ENCODE peak calls at places on chromosomes 3 and 15, in four cellular contexts. W is A549, R is HepG2, V is K562. F is an unnamed sample.

GRCh38 chr15:41790756-41791546 is 16.7 kb downstream of the MAPKBP1 start:
- DNase-seq in W (no peak), R (peak; percentile 28), V (no peak), F (no peak)

GRCh38 chr15:66108483-66109270 is 144.9 kb downstream of the MEGF11 start:
- DNase-seq in W (no peak), R (no peak), V (no peak), F (no peak)

GRCh38 chr15:89122532-89123525 is 34.6 kb downstream of the ABHD2 start:
- DNase-seq in W (no peak), R (no peak), V (no peak), F (no peak)

GRCh38 chr3:25856902-25857518 is 67.1 kb downstream of the OXSM start:
- DNase-seq in W (peak; percentile 32), R (peak; percentile 23), V (peak; percentile 55), F (no peak)

GRCh38 chr3:8757551-8758518 is 11.6 kb downstream of the OXTR start:
- DNase-seq in W (no peak), R (no peak), V (no peak), F (no peak)

GRCh38 chr15:28131400-28131799 is 32.3 kb upstream of the OCA2 start:
- DNase-seq in W (no peak), R (no peak), V (no peak), F (no peak)

GRCh38 chr3:105526349-105527111 is 159.8 kb downstream of the ALCAM start:
- DNase-seq in W (no peak), R (no peak), V (no peak), F (no peak)

GRCh38 chr3:183774631-183775030 is 50.7 kb downstream of the MAP6D1 start:
- DNase-seq in W (no peak), R (no peak), V (no peak), F (no peak)

GRCh38 chr3:14157951-14158350 is 20.4 kb downstream of the XPC start:
- DNase-seq in W (no peak), R (no peak), V (no peak), F (no peak)

GRCh38 chr3:127044996-127045395 is 62.1 kb downstream of the PLXNA1 start:
- DNase-seq in W (peak; percentile 19), R (no peak), V (peak; percentile 72), F (no peak)

GRCh38 chr3:7657214-7658112 is 796.5 kb downstream of the GRM7 start:
- DNase-seq in W (no peak), R (no peak), V (no peak), F (no peak)

GRCh38 chr3:32794487-32795308 is 23.1 kb upstream of the TRIM71 start:
- DNase-seq in W (no peak), R (peak; percentile 97), V (no peak), F (no peak)

GRCh38 chr15:99857836-99858235 is 124.6 kb upstream of the LYSMD4 start:
- DNase-seq in W (no peak), R (no peak), V (no peak), F (no peak)
- TF ChIP-seq CHD4 in W (no peak), R (no peak), V (no peak), F (no peak)

DNA sequence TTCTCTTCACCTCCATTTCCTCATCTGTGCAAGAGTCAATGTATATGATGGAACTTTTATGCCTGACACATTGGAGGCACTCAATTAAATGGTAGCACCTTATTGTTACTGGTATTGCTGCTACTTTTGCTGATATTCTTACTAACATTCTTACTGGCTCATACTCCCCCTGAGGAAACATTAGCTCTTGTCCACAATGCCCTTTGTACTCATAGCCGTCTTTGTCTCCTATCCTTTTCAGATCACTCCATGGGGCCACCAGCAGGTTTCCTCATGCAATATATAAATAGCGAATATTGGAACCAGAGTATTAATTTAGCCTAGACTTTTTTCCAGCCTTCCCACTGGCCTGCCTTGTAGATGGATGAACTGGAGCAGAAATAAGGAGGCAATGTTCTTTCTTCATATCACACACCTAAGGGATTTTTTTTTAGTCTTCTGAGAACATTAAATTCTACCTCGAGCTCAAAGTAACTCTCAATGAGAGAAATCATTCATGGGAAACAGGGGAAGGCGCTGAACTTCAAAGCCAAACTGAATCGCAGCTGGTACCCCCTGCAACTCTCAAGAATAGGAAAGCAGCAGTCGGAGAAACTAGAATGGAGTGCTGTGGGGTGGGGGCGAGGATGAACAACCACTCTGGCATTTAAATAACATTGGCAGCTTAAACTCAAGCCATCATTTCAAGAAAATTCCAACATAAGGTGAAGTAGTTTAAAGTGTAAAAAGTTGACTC is 300.4 kb downstream of the TAFA4 start:
- DNase-seq in W (no peak), R (no peak), V (no peak), F (no peak)
- TF ChIP-seq CHD4 in W (no peak), R (no peak), V (no peak), F (no peak)

GRCh38 chr3:142272200-142272891 is 47.0 kb upstream of the GK5 start:
- DNase-seq in W (no peak), R (no peak), V (no peak), F (no peak)
- TF ChIP-seq CHD4 in W (no peak), R (no peak), V (no peak), F (no peak)

DNA sequence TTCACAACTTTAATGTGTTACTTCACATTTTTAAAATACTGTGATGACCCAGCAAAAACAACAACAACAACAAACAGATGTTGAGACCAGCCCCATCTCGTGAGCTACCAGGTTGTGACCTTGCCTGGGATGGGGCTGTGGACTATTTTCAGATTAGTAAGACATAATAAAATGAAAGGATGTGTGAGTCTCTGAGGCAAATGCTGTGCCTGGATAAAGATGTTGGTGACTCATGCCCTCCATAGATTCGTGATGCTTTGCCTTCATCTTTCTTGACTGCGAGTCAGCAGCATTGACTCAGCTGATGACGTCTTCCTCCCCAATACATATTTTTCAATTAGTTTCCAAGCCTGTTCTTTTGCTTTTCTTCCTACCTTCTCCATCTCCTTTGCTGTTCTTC is 453.0 kb upstream of the CFAP20DC start:
- DNase-seq in W (no peak), R (no peak), V (no peak), F (no peak)
- TF ChIP-seq CHD4 in W (no peak), R (no peak), V (no peak), F (no peak)

DNA sequence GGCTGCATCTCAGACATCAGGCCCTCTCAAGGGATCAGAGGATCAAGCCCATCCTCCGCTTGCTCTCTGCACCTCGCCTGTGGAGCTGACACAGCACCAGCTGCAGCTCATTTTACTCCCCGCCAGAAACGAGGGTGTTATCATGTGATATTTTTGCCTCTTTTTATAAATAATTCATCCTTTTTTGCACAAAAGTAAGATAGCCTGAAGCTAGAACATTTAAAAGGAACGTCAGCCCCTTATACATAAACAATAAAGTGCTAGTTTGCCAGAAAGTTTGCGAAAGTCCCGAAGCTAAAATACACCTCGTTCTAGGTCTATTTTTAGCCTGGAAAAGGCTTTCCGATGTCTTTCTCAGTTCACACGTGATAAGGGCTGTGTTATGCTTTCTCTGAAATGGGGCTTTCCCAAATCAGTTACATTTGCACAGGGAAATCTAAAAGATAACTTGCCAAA is 9.6 kb upstream of the FAM174B start:
- DNase-seq in W (no peak), R (no peak), V (no peak), F (peak; percentile 53)
- TF ChIP-seq CHD4 in W (no peak), R (no peak), V (no peak), F (no peak)

DNA sequence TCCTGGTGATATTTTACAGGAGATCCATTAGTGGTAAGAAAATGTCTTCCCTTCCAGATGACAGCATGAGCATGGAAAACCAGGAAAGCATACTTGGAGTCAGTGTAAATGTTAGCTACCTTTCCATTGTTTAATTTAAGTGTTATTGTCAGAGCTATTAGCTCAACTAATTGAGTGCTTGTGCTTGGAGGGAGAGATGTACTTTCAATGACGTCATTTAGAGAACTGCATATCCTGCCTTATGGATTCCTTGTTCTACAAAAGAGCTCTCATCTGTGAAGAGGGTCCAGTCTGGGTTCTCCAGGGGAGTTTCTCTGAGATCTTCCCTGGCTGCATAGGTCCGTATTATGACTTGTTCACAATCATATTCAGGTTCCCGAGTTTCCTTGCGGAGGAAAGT is 687.2 kb downstream of the TBL1XR1 start:
- DNase-seq in W (no peak), R (no peak), V (no peak), F (no peak)
- TF ChIP-seq CHD4 in W (no peak), R (no peak), V (no peak), F (no peak)

GRCh38 chr3:98733055-98733777 is 29.9 kb upstream of the ST3GAL6 start:
- DNase-seq in W (peak; percentile 44), R (peak; percentile 12), V (no peak), F (no peak)
- TF ChIP-seq CHD4 in W (no peak), R (no peak), V (no peak), F (no peak)

DNA sequence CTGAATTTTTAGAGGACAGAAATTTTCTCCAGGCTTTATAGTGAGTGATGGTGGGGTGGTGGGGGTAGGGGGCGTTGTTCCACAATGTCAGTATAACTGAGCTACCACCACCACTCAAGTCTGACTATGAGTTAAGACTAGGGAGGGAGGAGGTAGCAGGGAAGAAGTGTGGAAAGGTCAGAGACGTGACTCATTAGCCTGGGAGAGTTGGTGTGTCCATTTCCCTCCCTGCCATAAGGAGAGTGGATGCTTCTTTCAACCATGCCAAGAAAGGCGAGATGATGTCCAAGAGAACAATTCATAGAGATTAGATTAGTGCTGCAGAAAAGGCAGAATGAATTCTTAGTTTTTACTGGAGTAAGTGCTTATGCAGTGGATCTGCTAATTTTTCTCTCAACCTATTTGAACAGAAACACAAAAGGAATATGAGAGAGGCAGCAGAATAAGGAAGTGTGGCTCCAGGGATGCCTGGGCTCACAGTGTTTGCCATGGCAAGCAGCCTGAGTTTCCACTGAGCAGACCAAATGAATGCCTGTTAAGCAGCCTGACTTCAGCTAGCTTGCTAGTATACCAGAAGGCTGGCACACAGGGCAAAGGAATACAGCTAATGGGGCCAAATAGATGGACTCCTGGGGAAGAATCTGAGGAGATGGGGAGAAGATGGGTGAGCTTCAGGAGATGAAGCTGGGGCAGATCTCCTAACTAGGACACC is 708.9 kb downstream of the NTRK3 start:
- DNase-seq in W (no peak), R (no peak), V (no peak), F (no peak)
- TF ChIP-seq CHD4 in W (no peak), R (no peak), V (no peak), F (no peak)

GRCh38 chr3:46626039-46626438 is 13.7 kb downstream of the FAM240A start:
- DNase-seq in W (no peak), R (no peak), V (no peak), F (no peak)

GRCh38 chr3:46624976-46625490 is 12.7 kb downstream of the FAM240A start:
- DNase-seq in W (no peak), R (no peak), V (no peak), F (no peak)

GRCh38 chr3:46627078-46627477 is 14.8 kb downstream of the FAM240A start:
- DNase-seq in W (no peak), R (no peak), V (no peak), F (no peak)

GRCh38 chr3:46619845-46620778 is 7.8 kb downstream of the FAM240A start:
- DNase-seq in W (no peak), R (no peak), V (no peak), F (no peak)

DNA sequence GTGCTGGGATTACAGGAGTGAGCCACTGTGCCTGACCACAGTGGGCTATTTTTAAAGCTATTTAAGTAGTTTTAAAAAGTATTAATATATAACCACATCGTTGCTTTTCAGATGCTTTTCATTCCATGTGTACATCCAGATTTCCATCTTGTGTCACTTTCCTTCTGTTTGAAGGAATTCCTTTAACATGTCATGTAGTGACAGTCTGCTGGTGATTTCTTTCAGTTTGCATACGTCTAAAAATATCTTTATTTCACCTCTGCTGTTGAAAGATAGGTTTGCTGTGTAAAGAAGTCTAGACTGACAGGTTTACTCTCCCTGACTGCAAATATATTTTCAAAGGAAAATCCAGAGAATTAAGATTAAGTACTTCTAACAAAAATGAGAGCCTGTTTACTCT is 12.2 kb downstream of the FAM240A start:
- DNase-seq in W (no peak), R (no peak), V (no peak), F (no peak)
- TF ChIP-seq CHD4 in W (no peak), R (no peak), V (no peak), F (no peak)

GRCh38 chr3:58521002-58521670 is 15.9 kb downstream of the ACOX2 start:
- DNase-seq in W (no peak), R (peak; percentile 81), V (peak; percentile 55), F (no peak)
- TF ChIP-seq CHD4 in W (no peak), R (no peak), V (no peak), F (no peak)

F was measured in GM12878.